ENCODE peak calls at places on chromosomes 4 and X, in six cellular contexts. F, Q, K, J, W and E are unnamed samples.
A peak's percentile ranks its signal among the peaks of the same experiment; 100 is the strongest.

GRCh38 chr4:172982151-172982590 is 186.4 kb upstream of the GALNT7 start:
- DNase-seq in W (no peak), K (no peak), J (peak; percentile 61), F (no peak), Q (peak; percentile 40), E (no peak)

GRCh38 chrX:136162827-136163427 is 15.6 kb downstream of the FHL1 start:
- DNase-seq in K (peak; percentile 66), J (peak; percentile 65), F (peak; percentile 49), Q (peak; percentile 50), W (peak; percentile 78), E (peak; percentile 44)

GRCh38 chrX:51182545-51182944 is 150.1 kb upstream of the NUDT10 start:
- DNase-seq in J (no peak), F (no peak), Q (no peak), K (no peak), W (no peak), E (peak; percentile 3)

GRCh38 chr4:145409393-145409792 is 72.3 kb upstream of the SMAD1 start:
- DNase-seq in J (no peak), Q (no peak), K (no peak), F (no peak), W (no peak), E (no peak)

GRCh38 chrX:12894074-12894691 is 12.2 kb upstream of the TLR8 start:
- DNase-seq in W (peak; percentile 52), F (no peak), J (peak; percentile 50), K (peak; percentile 37), Q (peak; percentile 57), E (peak; percentile 44)

GRCh38 chr4:152738812-152739211 is 40.7 kb downstream of the TIGD4 start:
- DNase-seq in K (no peak), W (no peak), Q (no peak), F (no peak), J (no peak), E (no peak)

GRCh38 chrX:155070975-155071693 is at the start of the genes BRCC3, CMC4 and MTCP1:
- DNase-seq in K (peak; percentile 85), Q (peak; percentile 85), F (peak; percentile 77), J (peak; percentile 87), W (peak; percentile 88), E (peak; percentile 88)

GRCh38 chr4:104490770-104491395 is 3.8 kb downstream of the CXXC4 start:
- DNase-seq in K (peak; percentile 74), J (peak; percentile 78), W (peak; percentile 82), F (peak; percentile 70), Q (peak; percentile 65), E (peak; percentile 43)

GRCh38 chrX:13026877-13027652 is 17.4 kb downstream of the FAM9C start:
- DNase-seq in K (no peak), F (no peak), Q (no peak), J (no peak), W (no peak), E (no peak)

GRCh38 chr4:33477715-33478114 is 2757.5 kb downstream of the PCDH7 start:
- DNase-seq in W (no peak), Q (no peak), F (no peak), J (no peak), K (no peak), E (no peak)

GRCh38 chrX:56785442-56785841 is 56.4 kb downstream of the NBDY start:
- DNase-seq in J (no peak), F (no peak), W (no peak), Q (peak; percentile 11), K (peak; percentile 3), E (no peak)

GRCh38 chrX:68942141-68942540 is 113.3 kb downstream of the EFNB1 start:
- DNase-seq in K (peak; percentile 18), W (no peak), J (no peak), F (no peak), Q (peak; percentile 81), E (no peak)

GRCh38 chr4:5824635-5825034 is 68.3 kb downstream of the CRMP1 start:
- DNase-seq in K (no peak), J (no peak), F (no peak), W (no peak), Q (no peak), E (no peak)

GRCh38 chrX:39194673-39195072 is 393.4 kb downstream of the MID1IP1 start:
- DNase-seq in J (no peak), Q (no peak), K (no peak), W (no peak), F (no peak), E (no peak)

GRCh38 chrX:22314692-22315091 is 42.0 kb downstream of the CBLL2 start:
- DNase-seq in J (no peak), Q (no peak), F (no peak), W (no peak), K (no peak), E (no peak)

GRCh38 chr4:6290769-6291547 is 21.3 kb downstream of the WFS1 start:
- DNase-seq in Q (no peak), K (no peak), F (no peak), J (no peak), W (peak; percentile 49), E (no peak)

GRCh38 chr4:184680698-184681097 is 31.2 kb downstream of the PRIMPOL start:
- DNase-seq in W (no peak), F (no peak), Q (no peak), J (no peak), K (peak; percentile 59), E (no peak)

GRCh38 chrX:110284159-110284558 is 33.7 kb downstream of the AMMECR1 start:
- DNase-seq in F (no peak), Q (no peak), K (no peak), W (no peak), J (no peak), E (no peak)

GRCh38 chr4:8199594-8200301 is 658 bp downstream of the SH3TC1 start:
- DNase-seq in F (no peak), W (no peak), K (peak; percentile 42), Q (peak; percentile 55), J (no peak), E (no peak)

GRCh38 chr4:143921160-143921559 is 15.8 kb upstream of the GYPE start:
- DNase-seq in F (no peak), Q (no peak), J (no peak), W (no peak), K (no peak), E (no peak)

GRCh38 chrX:80792205-80792604 is 17.5 kb downstream of the BRWD3 start:
- DNase-seq in F (no peak), W (no peak), Q (no peak), K (no peak), J (no peak), E (no peak)

GRCh38 chrX:56564182-56564885 is 907 bp downstream of the UBQLN2 start:
- DNase-seq in W (peak; percentile 50), J (no peak), K (peak; percentile 11), F (no peak), Q (no peak), E (peak; percentile 6)

GRCh38 chrX:47662144-47662657 is 3.2 kb upstream of the UXT start:
- DNase-seq in Q (no peak), W (no peak), J (no peak), K (no peak), F (no peak), E (no peak)

GRCh38 chr4:129261584-129261983 is 165.6 kb downstream of the C4orf33 start:
- DNase-seq in K (no peak), Q (no peak), W (no peak), J (no peak), F (no peak), E (no peak)

GRCh38 chrX:140165849-140166248 is 200.5 kb upstream of the CXorf66 start:
- DNase-seq in W (no peak), Q (no peak), K (no peak), J (no peak), F (no peak), E (no peak)

GRCh38 chr4:73904491-73904890 is 35.3 kb downstream of the CXCL1 start:
- DNase-seq in W (no peak), F (no peak), K (no peak), J (no peak), Q (no peak), E (no peak)
- H3K36me3 ChIP-seq in W (no peaks in the 10 kb centered on the region), F (no peaks in the 10 kb centered on the region), K (no peaks in the 10 kb centered on the region), J (no peaks in the 10 kb centered on the region), Q (no peaks in the 10 kb centered on the region), E (no peaks in the 10 kb centered on the region)

GRCh38 chrX:107935200-107935599 is 47.0 kb downstream of the TEX13B start:
- DNase-seq in W (no peak), K (no peak), F (no peak), Q (no peak), J (no peak), E (no peak)

GRCh38 chrX:107936434-107936730 is 45.8 kb downstream of the TEX13B start:
- DNase-seq in Q (no peak), J (no peak), K (no peak), W (no peak), F (no peak), E (no peak)

GRCh38 chrX:107934262-107934661 is 47.9 kb downstream of the TEX13B start:
- DNase-seq in F (no peak), W (no peak), Q (no peak), J (no peak), K (no peak), E (no peak)

GRCh38 chrX:107940095-107940494 is 42.1 kb downstream of the TEX13B start:
- DNase-seq in W (no peak), J (no peak), F (no peak), Q (no peak), K (no peak), E (no peak)

DNA sequence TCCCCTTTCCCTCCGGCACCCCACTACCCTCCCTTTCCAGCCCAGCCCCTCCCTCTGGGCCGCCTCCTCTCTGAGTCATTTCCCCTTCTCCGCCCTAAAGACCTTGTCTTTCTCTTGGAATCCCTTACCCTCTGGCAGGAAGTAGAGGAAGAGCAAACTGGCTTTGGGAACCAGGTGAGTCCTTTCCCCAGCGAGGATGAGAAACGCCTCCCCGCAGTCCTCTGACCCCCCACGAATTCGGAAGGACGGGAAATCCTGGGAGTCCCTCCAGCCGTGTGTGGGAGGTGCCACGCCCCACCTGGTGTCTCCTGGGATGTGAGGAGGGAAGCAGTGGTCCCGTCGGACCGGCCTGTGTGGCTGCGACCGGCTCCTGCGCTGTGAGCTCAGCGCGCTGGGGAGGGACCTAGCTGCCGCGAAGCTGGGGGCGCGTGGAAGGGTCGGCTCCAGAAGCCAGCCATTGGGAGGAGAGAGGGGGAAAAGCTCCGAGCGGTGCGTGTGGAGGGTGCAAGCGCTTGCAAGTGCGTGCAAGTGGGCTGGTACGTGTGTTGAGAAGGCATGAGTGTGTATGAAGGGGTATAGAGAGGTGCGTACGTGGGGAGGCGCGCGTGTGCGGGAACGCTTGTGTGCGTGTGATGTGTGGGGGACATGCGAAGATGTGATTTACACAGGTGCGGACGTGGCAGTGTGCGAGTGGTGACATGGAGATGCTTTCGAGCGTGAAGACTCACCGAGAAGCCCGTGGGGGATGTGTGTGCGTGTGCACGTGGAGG is 46.3 kb downstream of the TEX13B start:
- DNase-seq in F (no peak), Q (no peak), J (no peak), K (no peak), W (no peak), E (no peak)
- H3K4me3 ChIP-seq in F (no peak overlapping the region), Q (peak overlapping the region; percentile 13), J (no peak overlapping the region), K (no peak overlapping the region), W (no peak overlapping the region), E (no peak overlapping the region)

GRCh38 chr4:26425953-26426352 is 64.3 kb downstream of the CCKAR start:
- DNase-seq in Q (no peak), W (no peak), K (no peak), J (no peak), F (no peak), E (no peak)
- H3K36me3 ChIP-seq in Q (peaks cover 62% of the 10 kb centered on the region), W (peaks cover 65% of the 10 kb centered on the region), K (peaks cover 40% of the 10 kb centered on the region), J (peaks cover 1% of the 10 kb centered on the region), F (peaks cover 3% of the 10 kb centered on the region), E (no peaks in the 10 kb centered on the region)

DNA sequence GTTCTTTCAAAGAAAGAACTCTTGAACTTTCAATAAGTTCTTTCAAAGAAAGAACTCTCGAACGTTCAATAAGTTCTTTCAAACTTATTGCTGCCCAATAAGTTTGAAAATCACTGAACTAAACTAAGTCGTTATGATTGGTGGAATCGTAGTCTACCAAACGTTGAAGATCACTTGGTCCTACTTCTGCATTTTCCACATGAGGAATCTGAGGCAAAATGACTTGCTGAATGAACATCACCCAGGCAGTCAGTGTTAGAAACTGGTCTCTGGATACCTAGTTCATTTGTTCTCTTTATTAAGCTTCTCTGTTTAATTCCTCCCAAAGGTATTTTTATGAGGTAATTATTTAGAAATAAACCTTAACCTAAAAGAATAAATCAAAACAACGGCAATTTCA is 7.1 kb upstream of the CNOT6L start:
- DNase-seq in K (no peak), W (no peak), F (no peak), J (no peak), Q (no peak), E (no peak)
- H3K4me3 ChIP-seq in K (no peak overlapping the region), W (no peak overlapping the region), F (no peak overlapping the region), J (no peak overlapping the region), Q (no peak overlapping the region), E (no peak overlapping the region)